ENCODE peak calls at places on chromosomes 13 and 19, in seven cellular contexts. K is pancreas, W is breast epithelium, Y is HAP-1, G is prostate gland, I is heart left ventricle, R is mesendoderm. T is an unnamed sample. For H3K4me1, the result is how much of the 10 kb centered on the place peaks cover.

GRCh38 chr19:3285647-3286176 is 61.3 kb downstream of the CELF5 start:
- DNase-seq in K (no peak), W (no peak), Y (no peak), G (no peak), I (no peak), R (no peak), T (no peak)

GRCh38 chr19:45578861-45579260 is 5.7 kb downstream of the OPA3 start:
- DNase-seq in K (no peak), W (no peak), Y (no peak), G (no peak), I (no peak), R (no peak), T (no peak)

GRCh38 chr13:40096357-40096911 is 441.0 kb downstream of the COG6 start:
- DNase-seq in K (no peak), W (no peak), Y (peak), G (no peak), I (no peak), R (no peak), T (no peak)

GRCh38 chr13:40469581-40470282 is 196.7 kb downstream of the FOXO1 start:
- DNase-seq in K (no peak), W (no peak), Y (no peak), G (no peak), I (no peak), R (peak), T (no peak)

GRCh38 chr19:56085571-56086275 is 35.4 kb downstream of the ZNF787 start:
- DNase-seq in K (no peak), W (no peak), Y (no peak), G (no peak), I (no peak), R (no peak), T (no peak)

GRCh38 chr19:56477429-56478338 is 539 bp upstream of the ZNF667 start:
- DNase-seq in K (peak), W (peak), Y (no peak), G (peak), I (peak), R (peak), T (peak)

GRCh38 chr13:46179576-46180368 is 2.2 kb downstream of the LCP1 start:
- DNase-seq in K (peak), W (no peak), Y (no peak), G (no peak), I (peak), R (no peak), T (peak)

GRCh38 chr13:106186366-106187030 is 349.0 kb downstream of the EFNB2 start:
- DNase-seq in K (no peak), W (no peak), Y (no peak), G (no peak), I (no peak), R (no peak), T (no peak)

GRCh38 chr19:55485439-55486011 is 537 bp downstream of the NAT14 start:
- DNase-seq in K (no peak), W (no peak), Y (no peak), G (no peak), I (peak), R (peak), T (no peak)

GRCh38 chr19:2517881-2518601 is 42.1 kb downstream of the GADD45B start:
- DNase-seq in K (no peak), W (no peak), Y (no peak), G (no peak), I (no peak), R (peak), T (no peak)

DNA sequence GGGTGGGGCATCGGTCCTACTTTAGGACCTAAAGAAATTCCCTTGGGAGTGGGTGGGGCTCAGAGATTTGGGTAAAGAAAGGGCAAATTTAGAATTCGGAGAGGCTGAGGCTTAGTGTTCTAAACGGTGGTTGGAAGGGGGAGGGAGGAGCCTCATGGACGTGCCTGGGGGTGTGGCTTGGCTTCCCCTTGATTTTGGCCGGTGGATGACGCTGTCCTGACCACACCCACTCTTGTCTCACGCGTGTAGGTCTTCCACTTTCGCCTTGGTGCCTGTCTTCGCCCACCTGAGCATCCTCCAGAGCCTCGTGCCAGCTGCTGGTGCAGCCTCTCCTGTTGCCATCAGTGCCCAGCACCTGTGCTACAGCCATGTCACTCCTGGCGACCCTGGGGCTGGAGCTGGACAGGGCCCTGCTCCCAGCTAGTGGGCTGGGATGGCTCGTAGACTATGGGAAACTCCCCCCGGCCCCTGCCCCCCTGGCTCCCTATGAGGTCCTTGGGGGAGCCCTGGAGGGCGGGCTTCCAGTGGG is 1.2 kb upstream of the NUP62 start:
- DNase-seq in K (no peak), W (no peak), Y (peak), G (no peak), I (peak), R (peak), T (no peak)
- H3K4me3 ChIP-seq in K (no peak), W (peak), Y (peak), G (no peak), I (peak), R (no peak), T (no peak)

GRCh38 chr13:71412231-71412630 is 454.8 kb downstream of the DACH1 start:
- DNase-seq in K (no peak), W (no peak), Y (no peak), G (no peak), I (no peak), R (no peak), T (no peak)
- H3K4me1 ChIP-seq in K (under half), W (under half), Y (under half), G (under half), I (under half), R (under half), T (under half)

GRCh38 chr13:74288361-74288911 is 154.2 kb upstream of the KLF12 start:
- DNase-seq in K (no peak), W (no peak), Y (peak), G (peak), I (peak), R (peak), T (no peak)

GRCh38 chr13:74289861-74290260 is 155.7 kb upstream of the KLF12 start:
- DNase-seq in K (no peak), W (no peak), Y (no peak), G (no peak), I (no peak), R (no peak), T (no peak)

GRCh38 chr13:74289130-74289529 is 154.9 kb upstream of the KLF12 start:
- DNase-seq in K (no peak), W (no peak), Y (no peak), G (no peak), I (no peak), R (peak), T (no peak)

GRCh38 chr13:74290324-74290773 is 156.1 kb upstream of the KLF12 start:
- DNase-seq in K (peak), W (no peak), Y (peak), G (peak), I (no peak), R (peak), T (no peak)

GRCh38 chr13:74287672-74288169 is 153.5 kb upstream of the KLF12 start:
- DNase-seq in K (peak), W (no peak), Y (peak), G (peak), I (peak), R (peak), T (peak)
- H3K4me3 ChIP-seq in K (no peak), W (peak), Y (no peak), G (no peak), I (peak), R (no peak), T (no peak)

DNA sequence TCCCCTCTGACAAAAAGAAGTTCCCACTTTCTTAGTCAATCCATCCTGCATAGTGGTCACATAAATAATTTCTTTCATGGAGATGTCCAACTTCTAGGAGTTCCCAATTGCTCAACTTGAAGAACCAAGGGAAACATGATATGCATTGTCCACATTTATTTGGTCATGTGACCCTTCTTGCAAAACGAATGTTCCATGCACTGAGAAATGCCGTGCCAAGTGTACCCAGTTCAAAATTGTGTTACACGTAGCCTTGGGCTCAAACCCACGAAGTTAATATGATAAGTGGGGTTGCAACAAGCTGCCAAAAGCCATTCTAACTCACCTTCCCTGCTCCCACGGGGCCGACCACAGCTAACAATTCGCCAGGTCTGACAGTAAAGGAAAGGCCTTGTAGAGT is 113.1 kb downstream of the ABCC4 start:
- DNase-seq in K (no peak), W (no peak), Y (no peak), G (no peak), I (no peak), R (no peak), T (no peak)
- H3K4me1 ChIP-seq in K (under half), W (under half), Y (under half), G (under half), I (under half), R (under half), T (under half)

DNA sequence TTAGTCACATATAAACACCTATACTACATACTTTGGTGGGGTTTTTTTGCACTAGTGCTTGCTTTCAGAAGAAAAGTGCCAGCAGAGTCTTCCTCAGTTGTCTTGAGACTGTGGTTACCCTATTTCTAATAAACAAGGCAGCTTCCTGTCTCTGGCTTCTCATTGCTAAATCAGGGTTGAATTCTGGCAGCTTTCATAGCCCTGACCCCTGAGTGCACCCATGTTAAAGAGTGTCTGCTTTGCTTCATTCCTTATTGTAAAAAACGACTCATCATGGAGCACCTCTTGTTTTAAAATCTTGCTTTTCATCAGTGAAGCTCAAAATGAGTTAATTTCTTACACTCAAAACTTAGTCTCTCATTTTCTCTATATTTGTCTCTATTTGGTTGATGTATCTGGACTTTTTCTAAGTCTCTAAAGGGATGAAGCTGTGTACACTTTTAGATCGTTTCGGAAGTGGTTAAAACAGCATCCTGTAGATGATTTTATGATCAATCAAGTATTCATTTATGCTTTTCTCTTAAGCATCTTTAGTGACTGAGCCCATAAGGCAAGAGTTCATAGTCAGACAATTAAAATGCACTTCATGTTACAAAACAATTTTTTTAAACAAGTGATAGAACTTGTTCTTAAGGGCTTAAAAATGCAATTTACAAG is 72.1 kb downstream of the KLF12 start:
- DNase-seq in K (no peak), W (no peak), Y (no peak), G (no peak), I (no peak), R (no peak), T (no peak)
- H3K4me3 ChIP-seq in K (no peak), W (no peak), Y (no peak), G (no peak), I (no peak), R (no peak), T (no peak)

DNA sequence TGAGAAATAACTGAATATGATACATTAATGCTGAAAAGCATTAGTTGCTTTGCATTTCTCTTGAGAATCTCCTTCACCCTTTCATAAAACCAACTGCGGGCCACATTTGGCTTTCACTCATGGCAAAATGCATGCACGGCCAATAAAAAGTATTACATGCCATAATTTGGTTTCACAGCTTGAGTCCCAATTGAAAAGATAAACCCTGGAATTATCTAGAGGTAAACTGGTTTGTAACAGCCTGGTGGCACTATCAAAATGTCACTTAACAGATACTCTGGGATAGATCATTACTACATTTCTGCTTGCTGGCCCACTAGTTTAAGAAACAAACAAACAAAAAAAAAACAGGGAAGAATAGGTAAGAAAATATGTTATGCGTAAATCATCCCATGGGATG is 3.9 kb downstream of the OBI1 start:
- DNase-seq in K (no peak), W (no peak), Y (no peak), G (no peak), I (no peak), R (no peak), T (no peak)
- H3K4me1 ChIP-seq in K (under half), W (under half), Y (under half), G (under half), I (under half), R (under half), T (under half)

GRCh38 chr13:97221989-97222700 is at the start of gene MBNL2:
- DNase-seq in K (peak), W (peak), Y (peak), G (peak), I (peak), R (peak), T (peak)

GRCh38 chr13:97221046-97221445 is 1.1 kb upstream of the MBNL2 start:
- DNase-seq in K (no peak), W (no peak), Y (no peak), G (no peak), I (no peak), R (no peak), T (no peak)

GRCh38 chr13:97222934-97223710 is 989 bp downstream of the MBNL2 start:
- DNase-seq in K (no peak), W (no peak), Y (no peak), G (no peak), I (no peak), R (no peak), T (no peak)

GRCh38 chr13:97220151-97220900 is 1.8 kb upstream of the MBNL2 start:
- DNase-seq in K (no peak), W (no peak), Y (no peak), G (no peak), I (no peak), R (no peak), T (no peak)

DNA sequence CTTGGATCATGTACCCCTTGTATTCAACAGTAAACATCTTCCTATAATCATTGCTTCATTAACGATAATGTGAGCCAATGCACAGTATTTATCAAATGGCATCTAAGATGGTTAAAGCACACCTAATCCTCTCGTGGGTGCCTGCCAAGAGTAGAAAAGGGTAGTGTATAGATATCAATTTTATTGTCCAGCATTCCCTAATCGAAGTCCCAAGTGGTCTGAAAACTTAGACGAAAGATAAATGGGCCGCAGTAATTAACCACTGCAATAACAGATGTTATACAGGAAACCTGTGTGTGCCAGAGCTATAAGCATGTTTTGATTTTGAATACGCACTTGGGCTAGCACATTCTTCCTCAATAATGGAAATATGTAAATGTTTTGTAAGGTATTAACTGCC is 642 bp upstream of the MBNL2 start:
- DNase-seq in K (no peak), W (no peak), Y (no peak), G (no peak), I (no peak), R (no peak), T (no peak)
- H3K4me3 ChIP-seq in K (peak), W (peak), Y (no peak), G (peak), I (peak), R (no peak), T (no peak)

T was measured in lung.